ENCODE peak calls at places on chromosomes 3 and 15, in four cellular contexts. A is hepatocyte, S is stomach, H is SJCRH30. E is an unnamed sample. For H3K27me3 and H3K4me1, the result is how much of the 10 kb centered on the place peaks cover.

GRCh38 chr15:70023769-70024491 is 73.8 kb downstream of the TLE3 start:
- DNase-seq in H (peak), S (peak), A (no peak), E (peak)

GRCh38 chr15:28954466-28955159 is 68.8 kb downstream of the APBA2 start:
- DNase-seq in H (no peak), A (no peak), S (no peak), E (no peak)

GRCh38 chr3:49081429-49081828 is 12.4 kb downstream of the QRICH1 start:
- DNase-seq in S (no peak), A (no peak), H (no peak), E (no peak)

GRCh38 chr15:78092111-78093041 is at the start of gene SH2D7:
- DNase-seq in H (peak), S (no peak), A (no peak), E (no peak)

GRCh38 chr15:65912235-65912634 is 42.9 kb downstream of the RAB11A start:
- DNase-seq in S (no peak), H (no peak), A (no peak), E (no peak)

GRCh38 chr3:42486814-42487569 is 15.5 kb upstream of the VIPR1 start:
- DNase-seq in S (no peak), A (no peak), H (no peak), E (no peak)

GRCh38 chr3:144362126-144362525 is 390.5 kb downstream of the DIPK2A start:
- DNase-seq in A (no peak), H (no peak), S (no peak), E (no peak)

GRCh38 chr15:83998486-83998885 is 237.1 kb upstream of the GOLGA6L4 start:
- DNase-seq in H (no peak), S (no peak), A (no peak), E (no peak)

GRCh38 chr15:75942464-75942863 is 38.8 kb downstream of the FBXO22 start:
- DNase-seq in S (no peak), A (no peak), H (no peak), E (no peak)

GRCh38 chr3:187929115-187929828 is 184.0 kb upstream of the BCL6 start:
- DNase-seq in H (no peak), S (no peak), A (no peak), E (no peak)

GRCh38 chr15:80804970-80805495 is 25.9 kb downstream of the CEMIP start:
- DNase-seq in H (no peak), S (no peak), A (peak), E (no peak)

GRCh38 chr3:8663177-8664061 is 18.8 kb upstream of the SSUH2 start:
- DNase-seq in S (peak), H (peak), A (peak), E (peak)

GRCh38 chr3:8769088-8769822 is at the start of gene OXTR:
- DNase-seq in S (peak), A (peak), H (no peak), E (peak)

GRCh38 chr3:14787630-14788029 is 31.1 kb upstream of the FGD5 start:
- DNase-seq in A (peak), S (no peak), H (no peak), E (no peak)

GRCh38 chr3:152517517-152517916 is 248.8 kb downstream of the MBNL1 start:
- DNase-seq in S (no peak), H (no peak), A (no peak), E (no peak)

GRCh38 chr15:95948371-95948770 is 382.1 kb upstream of the NR2F2 start:
- DNase-seq in S (no peak), H (peak), A (no peak), E (no peak)

GRCh38 chr3:36959821-36960220 is 15.0 kb upstream of the TRANK1 start:
- DNase-seq in A (no peak), S (no peak), H (no peak), E (no peak)

GRCh38 chr3:145854486-145854885 is 306.5 kb downstream of the PLOD2 start:
- DNase-seq in H (no peak), S (no peak), A (no peak), E (no peak)

GRCh38 chr3:138963161-138963560 is 16.1 kb downstream of the FOXL2NB start:
- DNase-seq in H (no peak), S (no peak), A (no peak), E (no peak)

GRCh38 chr15:25739687-25740121 is 123.4 kb downstream of the ATP10A start:
- DNase-seq in A (peak), H (peak), S (no peak), E (peak)

GRCh38 chr15:65824031-65824743 is 32.1 kb upstream of the DENND4A start:
- DNase-seq in A (peak), H (peak), S (peak), E (peak)

GRCh38 chr3:85455801-85456200 is 497.0 kb downstream of the CADM2 start:
- DNase-seq in S (no peak), A (no peak), H (no peak), E (no peak)

GRCh38 chr3:72379500-72380187 is 468.6 kb downstream of the SHQ1 start:
- DNase-seq in A (no peak), S (no peak), H (no peak), E (no peak)

GRCh38 chr15:60555814-60556213 is 76.9 kb upstream of the ICE2 start:
- DNase-seq in A (no peak), H (no peak), S (no peak), E (no peak)
- H3K27me3 ChIP-seq in A (under half), H (under half), S (under half), E (under half)

GRCh38 chr15:89089316-89090230 is 1.3 kb downstream of the ABHD2 start:
- DNase-seq in S (no peak), A (no peak), H (no peak), E (no peak)
- H3K4me1 ChIP-seq in S (under half), A (under half), H (under half), E (half or more)

GRCh38 chr15:48331796-48332641 is 790 bp downstream of the DUT start:
- DNase-seq in H (peak), A (peak), S (peak), E (no peak)

GRCh38 chr15:48330855-48331795 is at the start of gene DUT:
- DNase-seq in S (peak), H (peak), A (peak), E (peak)

GRCh38 chr15:48333553-48333952 is 2.3 kb downstream of the DUT start:
- DNase-seq in H (no peak), S (no peak), A (no peak), E (no peak)

GRCh38 chr15:48332642-48333034 is 1.4 kb downstream of the DUT start:
- DNase-seq in A (no peak), S (no peak), H (no peak), E (no peak)

GRCh38 chr15:48330045-48330840 is 986 bp upstream of the DUT start:
- DNase-seq in H (no peak), A (no peak), S (no peak), E (peak)
- H3K4me3 ChIP-seq in H (peak), A (peak), S (peak), E (peak)

GRCh38 chr3:123034996-123035395 is 7.4 kb upstream of the SEMA5B start:
- DNase-seq in A (no peak), H (no peak), S (no peak), E (no peak)

GRCh38 chr3:123037015-123037375 is 9.4 kb upstream of the SEMA5B start:
- DNase-seq in A (no peak), S (no peak), H (no peak), E (no peak)

GRCh38 chr3:123032057-123032456 is 4.5 kb upstream of the SEMA5B start:
- DNase-seq in A (no peak), S (no peak), H (no peak), E (no peak)

GRCh38 chr3:123036352-123037014 is 8.9 kb upstream of the SEMA5B start:
- DNase-seq in A (peak), H (no peak), S (no peak), E (no peak)

GRCh38 chr3:123034120-123034519 is 6.6 kb upstream of the SEMA5B start:
- DNase-seq in A (no peak), H (no peak), S (no peak), E (no peak)
- H3K27me3 ChIP-seq in A (under half), H (under half), S (under half), E (under half)

DNA sequence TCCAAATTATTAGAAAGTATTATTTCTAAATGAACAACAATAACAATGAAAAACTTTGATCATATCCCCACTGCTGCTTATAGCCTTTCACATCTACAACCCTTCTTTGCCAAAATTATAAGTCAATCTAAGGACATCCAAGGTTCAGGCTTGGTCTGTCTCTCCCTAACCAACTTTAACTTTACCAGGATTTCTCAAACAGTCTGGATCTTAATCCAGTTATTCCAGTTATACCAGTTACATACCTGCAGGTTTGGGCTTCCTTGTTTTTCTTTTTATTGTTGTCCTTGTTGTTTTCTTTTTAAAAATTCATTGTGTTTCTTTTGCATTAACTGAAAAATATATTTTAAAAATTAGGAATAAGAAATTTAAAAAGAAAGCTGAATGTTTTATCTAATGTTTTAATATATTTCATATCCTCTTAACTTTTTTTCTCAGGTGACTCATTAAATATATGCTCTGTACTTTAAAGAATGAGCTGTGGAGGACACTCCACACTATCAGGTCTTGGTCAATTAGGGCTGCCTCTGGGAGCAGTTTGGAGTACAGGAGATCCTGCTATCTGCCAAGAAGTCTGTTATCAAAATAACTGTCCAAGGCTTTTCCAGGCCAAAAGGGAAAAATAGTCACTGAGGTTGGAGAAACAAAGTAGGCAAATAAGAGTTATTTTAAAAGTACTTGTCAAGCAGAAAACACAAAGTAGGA is 421.4 kb downstream of the EPHA6 start:
- DNase-seq in H (no peak), S (no peak), A (no peak), E (no peak)
- H3K4me1 ChIP-seq in H (under half), S (under half), A (under half), E (under half)

DNA sequence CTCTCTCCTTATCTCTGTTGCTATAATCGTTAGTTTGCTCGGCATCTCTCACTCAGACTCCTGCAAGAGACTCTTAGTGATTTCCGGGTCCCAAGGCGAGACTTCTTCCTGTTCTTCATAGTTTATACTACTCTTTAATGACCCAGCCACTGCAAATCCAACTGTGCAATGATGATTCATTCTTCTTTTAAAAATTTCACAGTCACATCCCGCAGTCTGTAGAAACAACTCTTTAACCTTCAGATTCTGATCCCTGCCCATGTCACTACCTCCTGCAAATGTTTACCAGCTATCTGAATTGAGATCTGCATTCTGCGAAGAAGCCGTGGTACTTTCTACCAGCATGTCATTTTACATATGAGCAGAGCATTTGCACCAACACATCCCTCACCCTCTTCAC is 2.8 kb upstream of the VGLL3 start:
- DNase-seq in S (no peak), A (no peak), H (no peak), E (no peak)
- H3K4me3 ChIP-seq in S (no peak), A (no peak), H (no peak), E (no peak)

GRCh38 chr3:147397155-147397888 is 9.0 kb downstream of the ZIC4 start:
- DNase-seq in A (no peak), H (no peak), S (no peak), E (no peak)

GRCh38 chr3:147397911-147398809 is 8.2 kb downstream of the ZIC4 start:
- DNase-seq in H (no peak), A (no peak), S (no peak), E (no peak)

GRCh38 chr3:147400999-147401398 is 5.3 kb downstream of the ZIC4 start:
- DNase-seq in A (no peak), H (no peak), S (no peak), E (no peak)

GRCh38 chr3:147400111-147400510 is 6.2 kb downstream of the ZIC4 start:
- DNase-seq in S (no peak), H (no peak), A (no peak), E (no peak)

DNA sequence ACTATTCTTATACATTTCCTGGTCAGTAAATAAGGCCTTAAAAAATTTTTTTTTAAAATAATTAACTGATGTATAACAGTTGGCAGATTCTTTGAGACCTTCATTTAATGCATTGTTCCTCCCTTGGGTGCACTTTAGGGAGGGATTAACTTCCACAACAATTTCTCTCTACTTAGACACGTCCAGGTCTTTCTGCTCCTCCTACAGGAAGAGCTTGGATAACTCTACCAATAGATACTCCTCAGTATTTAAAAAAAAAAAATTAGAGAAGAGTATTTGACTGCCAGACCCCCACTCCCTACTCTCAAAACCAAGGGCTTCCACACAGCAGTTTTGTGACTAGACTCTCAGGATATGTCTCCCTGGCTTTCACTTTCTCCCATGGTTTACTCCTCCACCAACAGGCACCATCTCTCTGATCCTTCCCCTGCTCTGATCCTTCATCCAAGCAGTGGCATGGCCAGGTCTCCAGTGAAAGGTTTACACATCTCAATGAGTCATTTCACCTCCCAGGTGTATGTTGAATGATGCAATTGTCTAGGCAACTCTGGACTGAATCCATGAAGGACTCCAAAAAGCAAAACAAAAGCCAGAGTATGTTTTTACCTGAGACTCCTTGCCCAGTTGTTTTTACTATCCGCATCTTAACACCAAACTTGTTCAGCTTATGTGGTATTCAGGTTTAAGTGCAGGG is 7.4 kb downstream of the ZIC4 start:
- DNase-seq in S (no peak), H (no peak), A (no peak), E (no peak)
- H3K27me3 ChIP-seq in S (half or more), H (under half), A (half or more), E (half or more)

GRCh38 chr3:46408853-46409252 is 1.8 kb downstream of the CCRL2 start:
- DNase-seq in S (no peak), A (no peak), H (no peak), E (no peak)

GRCh38 chr3:46409735-46410489 is 2.9 kb downstream of the CCRL2 start:
- DNase-seq in A (no peak), S (no peak), H (no peak), E (no peak)

GRCh38 chr3:46412786-46413298 is 5.8 kb downstream of the CCRL2 start:
- DNase-seq in H (no peak), S (no peak), A (no peak), E (no peak)

GRCh38 chr3:46410669-46411068 is 3.6 kb downstream of the CCRL2 start:
- DNase-seq in A (no peak), H (no peak), S (no peak), E (no peak)

DNA sequence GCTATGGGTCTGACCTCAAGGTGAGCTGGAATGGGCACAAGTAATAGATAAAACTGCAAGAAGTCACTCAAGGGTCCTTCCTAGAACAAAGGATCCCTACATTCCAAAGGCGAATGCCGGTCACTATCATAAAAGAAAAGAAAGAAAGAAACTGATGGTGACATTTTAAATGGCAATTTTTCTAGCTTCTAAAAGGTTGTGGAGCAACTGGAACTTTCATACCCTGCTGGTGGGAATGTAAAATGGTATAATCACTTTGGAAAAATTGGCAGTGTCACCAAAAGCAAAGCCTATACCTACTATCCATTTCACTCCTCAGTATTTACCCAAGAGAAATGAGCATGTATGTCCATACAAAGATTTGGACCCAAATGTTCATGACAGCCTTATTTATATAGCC is 4.2 kb downstream of the CCRL2 start:
- DNase-seq in H (no peak), S (no peak), A (no peak), E (no peak)
- H3K4me1 ChIP-seq in H (under half), S (under half), A (under half), E (half or more)

GRCh38 chr15:99017322-99017701 is 9.7 kb upstream of the PGPEP1L start:
- DNase-seq in S (no peak), H (peak), A (no peak), E (no peak)
- H3K4me3 ChIP-seq in S (no peak), H (peak), A (no peak), E (no peak)

GRCh38 chr3:128432898-128433629 is 33.6 kb downstream of the DNAJB8 start:
- DNase-seq in S (no peak), A (peak), H (peak), E (peak)
- H3K27me3 ChIP-seq in S (under half), A (under half), H (under half), E (half or more)

E was measured in cardiac muscle cell.